ENCODE peak calls at places on chromosomes 6 and 20, in six cellular contexts. Y, P, X, K, J and C are unnamed samples.

GRCh38 chr6:6315660-6316059 is 4.8 kb downstream of the F13A1 start:
- DNase-seq in Y (no peak), P (peak; percentile 30), X (peak; percentile 45), K (no peak), J (peak; percentile 55), C (peak; percentile 44)

GRCh38 chr20:24996449-24997195 is 4.1 kb upstream of the APMAP start:
- DNase-seq in Y (no peak), P (no peak), X (no peak), K (no peak), J (no peak), C (no peak)

GRCh38 chr6:150755042-150755441 is 110.5 kb upstream of the MTHFD1L start:
- DNase-seq in Y (no peak), P (no peak), X (no peak), K (no peak), J (no peak), C (no peak)

GRCh38 chr20:48689874-48690571 is 137.8 kb downstream of the PREX1 start:
- DNase-seq in Y (no peak), P (no peak), X (no peak), K (no peak), J (no peak), C (no peak)

GRCh38 chr6:163937071-163937470 is 522.6 kb downstream of the QKI start:
- DNase-seq in Y (no peak), P (no peak), X (no peak), K (no peak), J (no peak), C (no peak)

GRCh38 chr6:2464641-2465040 is 219.2 kb upstream of the GMDS start:
- DNase-seq in Y (no peak), P (no peak), X (no peak), K (no peak), J (no peak), C (no peak)

GRCh38 chr6:131062245-131063027 is 609 bp downstream of the EPB41L2 start:
- DNase-seq in Y (no peak), P (peak; percentile 50), X (no peak), K (peak; percentile 37), J (peak; percentile 40), C (no peak)

GRCh38 chr20:33663161-33664084 is 1.3 kb downstream of the C20orf144 start:
- DNase-seq in Y (peak; percentile 67), P (peak; percentile 80), X (peak; percentile 71), K (peak; percentile 89), J (peak; percentile 90), C (peak; percentile 66)

GRCh38 chr6:6834356-6835342 is 246.1 kb downstream of the LY86 start:
- DNase-seq in Y (no peak), P (no peak), X (no peak), K (peak; percentile 76), J (peak; percentile 73), C (no peak)

GRCh38 chr6:165243801-165244200 is 65.6 kb downstream of the C6orf118 start:
- DNase-seq in Y (no peak), P (no peak), X (no peak), K (no peak), J (no peak), C (no peak)

GRCh38 chr6:154549179-154549578 is 38.7 kb upstream of the CNKSR3 start:
- DNase-seq in Y (no peak), P (no peak), X (no peak), K (no peak), J (no peak), C (no peak)

GRCh38 chr20:31760457-31761240 is 21.6 kb downstream of the TPX2 start:
- DNase-seq in Y (no peak), P (no peak), X (peak; percentile 24), K (no peak), J (no peak), C (peak; percentile 65)

GRCh38 chr20:16222859-16223411 is 350.3 kb downstream of the KIF16B start:
- DNase-seq in Y (no peak), P (no peak), X (no peak), K (no peak), J (peak; percentile 25), C (no peak)

GRCh38 chr20:400451-401275 is 7.4 kb upstream of the RBCK1 start:
- DNase-seq in Y (no peak), P (no peak), X (no peak), K (no peak), J (peak; percentile 63), C (no peak)

GRCh38 chr20:10611357-10611756 is 62.4 kb downstream of the JAG1 start:
- DNase-seq in Y (peak; percentile 40), P (peak; percentile 63), X (peak; percentile 50), K (no peak), J (peak; percentile 51), C (peak; percentile 65)

GRCh38 chr6:109454483-109455160 is 950 bp downstream of the MICAL1 start:
- DNase-seq in Y (peak; percentile 66), P (no peak), X (no peak), K (peak; percentile 84), J (peak; percentile 93), C (peak; percentile 29)

GRCh38 chr6:38387994-38388393 is 251.7 kb downstream of the BTBD9 start:
- DNase-seq in Y (no peak), P (no peak), X (peak; percentile 93), K (no peak), J (no peak), C (peak; percentile 66)

GRCh38 chr6:136920858-136921520 is 1.1 kb upstream of the SLC35D3 start:
- DNase-seq in Y (no peak), P (no peak), X (no peak), K (no peak), J (peak; percentile 50), C (peak; percentile 13)

GRCh38 chr20:45581702-45582101 is 2.6 kb upstream of the WFDC8 start:
- DNase-seq in Y (no peak), P (no peak), X (no peak), K (no peak), J (no peak), C (no peak)

GRCh38 chr20:33561981-33562601 is 72.2 kb downstream of the CBFA2T2 start:
- DNase-seq in Y (peak; percentile 61), P (peak; percentile 86), X (peak; percentile 95), K (peak; percentile 39), J (peak; percentile 27), C (peak; percentile 95)

GRCh38 chr6:149028767-149029405 is 282.1 kb downstream of the UST start:
- DNase-seq in Y (peak; percentile 34), P (peak; percentile 44), X (peak; percentile 95), K (peak; percentile 48), J (peak; percentile 91), C (peak; percentile 97)

GRCh38 chr6:158313989-158314388 is 1.7 kb downstream of the TULP4 start:
- DNase-seq in Y (peak; percentile 35), P (no peak), X (no peak), K (no peak), J (peak; percentile 75), C (no peak)

GRCh38 chr20:62944746-62945145 is 6.8 kb downstream of the GID8 start:
- DNase-seq in Y (no peak), P (no peak), X (no peak), K (no peak), J (no peak), C (no peak)

GRCh38 chr6:159594106-159594749 is 98.8 kb downstream of the SOD2 start:
- DNase-seq in Y (no peak), P (no peak), X (peak; percentile 54), K (no peak), J (no peak), C (peak; percentile 18)

GRCh38 chr20:36543187-36544133 is 2.1 kb downstream of the MYL9 start:
- DNase-seq in Y (peak; percentile 95), P (peak; percentile 81), X (peak; percentile 84), K (no peak), J (no peak), C (peak; percentile 69)

GRCh38 chr6:12280458-12280857 is 9.7 kb upstream of the EDN1 start:
- DNase-seq in Y (no peak), P (no peak), X (peak; percentile 69), K (no peak), J (no peak), C (no peak)

GRCh38 chr20:25437153-25437581 is 29.7 kb downstream of the GINS1 start:
- DNase-seq in Y (no peak), P (no peak), X (peak; percentile 23), K (no peak), J (no peak), C (peak; percentile 23)

DNA sequence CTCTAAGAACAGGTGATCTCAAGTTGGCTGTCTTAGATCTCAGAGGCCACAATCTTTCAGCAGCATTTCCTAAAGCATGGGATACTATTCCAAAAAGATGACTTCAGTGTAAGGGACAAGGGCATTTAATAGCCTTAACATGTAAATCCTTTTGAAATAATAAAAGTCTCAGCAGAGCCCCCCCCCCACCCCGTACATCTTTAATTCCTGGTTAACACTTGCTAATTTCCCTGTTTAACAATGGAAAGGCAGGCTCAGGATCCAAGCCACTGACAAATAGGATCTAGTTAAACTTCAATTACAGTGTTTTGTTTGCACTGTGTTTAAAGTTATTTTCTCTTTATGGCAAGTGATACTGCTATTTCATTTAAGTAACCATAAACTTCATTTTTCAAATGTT is 12.0 kb downstream of the TASP1 start:
- DNase-seq in Y (no peak), P (no peak), X (no peak), K (no peak), J (no peak), C (no peak)
- H3K4me3 ChIP-seq in Y (no peak overlapping the region), P (no peak overlapping the region), X (no peak overlapping the region), K (no peak overlapping the region), J (no peak overlapping the region), C (no peak overlapping the region)

DNA sequence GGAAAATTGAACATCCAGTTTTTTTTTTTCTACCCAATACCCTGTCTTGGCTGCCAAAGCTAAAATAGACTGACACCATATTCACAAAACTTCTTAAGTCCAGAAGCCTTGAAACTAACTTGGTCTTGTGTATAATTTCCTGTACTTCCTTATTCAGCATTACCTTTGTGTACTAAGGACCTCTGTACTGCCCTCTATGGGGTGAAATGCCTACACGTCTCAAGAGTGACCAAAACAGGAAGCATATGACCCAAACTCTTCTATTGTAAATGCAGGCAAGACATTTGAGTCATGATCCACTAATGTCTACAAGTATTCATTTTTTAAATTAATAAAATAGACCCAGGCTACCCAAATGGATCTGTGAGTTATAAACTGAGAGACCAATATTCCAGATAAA is 50.4 kb downstream of the HMGCLL1 start:
- DNase-seq in Y (no peak), P (no peak), X (peak; percentile 6), K (no peak), J (peak; percentile 57), C (peak; percentile 38)
- TF ChIP-seq CTCF in Y (no peak), P (no peak), X (peak; percentile 34), K (no peak), J (peak; percentile 43), C (peak; percentile 41)

DNA sequence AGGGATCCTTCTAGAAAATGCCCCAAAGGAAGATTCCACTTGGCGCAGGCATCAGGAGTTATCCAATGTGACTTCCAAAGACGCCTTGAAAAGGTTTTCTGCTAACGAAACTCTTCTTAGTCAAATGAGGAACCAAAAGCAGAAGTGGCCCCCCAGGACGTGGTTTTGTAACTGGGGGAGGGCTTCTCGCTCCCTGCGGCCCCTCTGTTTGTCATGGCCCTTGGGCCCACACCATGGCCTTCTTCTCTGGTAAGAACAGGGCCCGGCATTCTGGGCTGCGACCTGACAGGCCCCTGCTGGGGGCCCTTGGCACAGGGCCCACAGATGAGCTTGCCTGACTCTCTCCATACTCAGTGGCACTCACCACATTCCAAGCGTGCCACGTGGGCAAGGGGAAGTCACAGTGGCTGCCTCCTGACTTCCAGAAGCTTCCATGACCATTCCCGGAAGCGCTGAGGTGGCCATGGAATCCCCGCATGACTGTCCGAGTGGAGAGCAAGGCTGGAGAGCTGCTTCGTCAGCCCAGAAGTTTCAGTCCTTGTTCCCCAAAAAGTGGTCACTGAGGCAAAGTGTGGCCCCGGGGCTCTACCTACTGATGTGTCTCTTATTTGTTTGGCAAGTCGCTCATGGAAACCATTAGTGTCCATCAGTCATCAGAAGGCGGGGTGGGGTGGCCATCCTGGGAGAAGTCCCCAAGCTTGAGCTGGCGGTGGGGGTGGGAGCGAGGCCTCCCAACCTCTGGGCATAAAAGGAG is 881 bp upstream of the CTSZ start:
- DNase-seq in Y (peak; percentile 71), P (peak; percentile 25), X (no peak), K (peak; percentile 81), J (peak; percentile 97), C (no peak)
- H3K4me3 ChIP-seq in Y (peak overlapping the region; percentile 90), P (no peak overlapping the region), X (peak overlapping the region; percentile 40), K (peak overlapping the region; percentile 53), J (peak overlapping the region; percentile 54), C (no peak overlapping the region)

GRCh38 chr6:70956191-70956450 is 739 bp downstream of the B3GAT2 start:
- DNase-seq in Y (no peak), P (no peak), X (no peak), K (no peak), J (no peak), C (no peak)
- TF ChIP-seq CTCF in Y (no peak), P (no peak), X (no peak), K (no peak), J (no peak), C (no peak)